ENCODE peak calls at places on chromosome 3, in five cellular contexts. G is small intestine, F is GDM1, D is aorta, T is NCI-H748 treated with DMSO at 0.1 percent for 48 hours. U is an unnamed sample.
A peak's percentile ranks its signal among the peaks of the same experiment; 100 is the strongest.

GRCh38 chr3:150135321-150135721 is 164.6 kb upstream of the PFN2 start:
- DNase-seq in T (no peak), D (no peak), G (no peak), F (no peak), U (no peak)

GRCh38 chr3:133862161-133862560 is 33.5 kb downstream of the RAB6B start:
- DNase-seq in G (no peak), T (no peak), F (no peak), D (peak; percentile 4), U (peak; percentile 80)

GRCh38 chr3:58366699-58367098 is 34.0 kb downstream of the PXK start:
- DNase-seq in G (no peak), F (no peak), T (no peak), D (no peak), U (no peak)

GRCh38 chr3:123397921-123398785 is 50.7 kb downstream of the ADCY5 start:
- DNase-seq in D (no peak), T (no peak), F (no peak), G (no peak), U (no peak)

GRCh38 chr3:11154953-11155325 is 646 bp downstream of the HRH1 start:
- DNase-seq in F (no peak), T (no peak), G (no peak), D (no peak), U (peak; percentile 21)

GRCh38 chr3:12695112-12695511 is 31.2 kb upstream of the RAF1 start:
- DNase-seq in D (no peak), T (no peak), G (no peak), F (no peak), U (no peak)

GRCh38 chr3:64798316-64798715 is 110.5 kb upstream of the ADAMTS9 start:
- DNase-seq in G (no peak), F (no peak), D (no peak), T (no peak), U (no peak)

GRCh38 chr3:43998374-43998840 is 243.3 kb upstream of the TOPAZ1 start:
- DNase-seq in T (no peak), F (no peak), D (no peak), G (no peak), U (no peak)